ENCODE peak calls at places on chromosomes 12 and 14, in five cellular contexts. T is activated CD8-positive, alpha-beta memory T cell treated with anti-CD3 and anti-CD28 coated beads, Interleukin-2, amount 10 ng/mL, durations not matched to agents 7 days and 5 days; O is fibroblast of pulmonary artery; Y is Calu3; Q is ovary. H is an unnamed sample.
A peak's percentile ranks its signal among the peaks of the same experiment; 100 is the strongest.

GRCh38 chr12:96196781-96197180 is 2.6 kb downstream of the ELK3 start:
- DNase-seq in T (no peak), O (no peak), Y (peak; percentile 11), Q (no peak), H (peak; percentile 59)

GRCh38 chr12:89862511-89863331 is 154.1 kb upstream of the ATP2B1 start:
- DNase-seq in T (peak; percentile 68), O (no peak), Y (no peak), Q (no peak), H (peak; percentile 61)

GRCh38 chr14:33569844-33570716 is 380.8 kb downstream of the EGLN3 start:
- DNase-seq in T (no peak), O (peak; percentile 38), Y (no peak), Q (no peak), H (peak; percentile 35)

GRCh38 chr12:120928864-120929652 is 24.9 kb upstream of the SPPL3 start:
- DNase-seq in T (no peak), O (no peak), Y (peak; percentile 82), Q (no peak), H (no peak)

GRCh38 chr14:22450266-22450665 is 138.8 kb downstream of the DAD1 start:
- DNase-seq in T (no peak), O (no peak), Y (no peak), Q (no peak), H (no peak)

GRCh38 chr12:69000069-69000468 is 67.1 kb upstream of the CPM start:
- DNase-seq in T (no peak), O (peak; percentile 42), Y (no peak), Q (no peak), H (no peak)

GRCh38 chr12:69430942-69431603 is 39.1 kb upstream of the FRS2 start:
- DNase-seq in T (no peak), O (no peak), Y (no peak), Q (no peak), H (no peak)

GRCh38 chr12:121773011-121773777 is 20.3 kb downstream of the RHOF start:
- DNase-seq in T (peak; percentile 90), O (peak; percentile 75), Y (peak; percentile 89), Q (peak; percentile 50), H (peak; percentile 40)

GRCh38 chr12:52043386-52044212 is 7.6 kb upstream of the NR4A1 start:
- DNase-seq in T (no peak), O (peak; percentile 51), Y (no peak), Q (peak; percentile 37), H (no peak)

GRCh38 chr14:65961004-65961403 is 525.2 kb upstream of the CCDC196 start:
- DNase-seq in T (peak; percentile 79), O (peak; percentile 76), Y (peak; percentile 58), Q (no peak), H (peak; percentile 39)

GRCh38 chr12:11621797-11622423 is 27.6 kb upstream of the ETV6 start:
- DNase-seq in T (peak; percentile 48), O (peak; percentile 39), Y (no peak), Q (no peak), H (peak; percentile 24)

H was measured in endothelial cell of umbilical vein.